ENCODE peak calls at places on chromosomes 12 and 14, in nine cellular contexts. Y is memory B cell; D is NCI-H345; M is K562; W is PC-9; I is lung microvascular endothelial cell; F is NCI-H2171; T is hepatic stellate cell; N is stimulated activated CD4-positive, alpha-beta T cell treated with anti-CD3 and anti-CD28 coated beads, Interleukin-15, amount 100 ng/mL, for 24 hours. O is an unnamed sample.

GRCh38 chr14:74569826-74570591 is 42.0 kb downstream of the LTBP2 start:
- DNase-seq in D (no peak), Y (no peak), N (no peak), M (no peak), T (no peak), F (no peak), W (peak), I (peak), O (no peak)

GRCh38 chr14:92122351-92122677 is 545 bp downstream of the CPSF2 start:
- DNase-seq in N (peak), D (peak), I (peak), W (no peak), M (no peak), Y (no peak), T (no peak), F (peak), O (no peak)

GRCh38 chr12:89160716-89161123 is 191.6 kb downstream of the DUSP6 start:
- DNase-seq in M (no peak), T (peak), W (peak), N (peak), Y (no peak), D (no peak), I (peak), F (no peak), O (no peak)

GRCh38 chr14:104681689-104682074 is 7.7 kb upstream of the INF2 start:
- DNase-seq in D (no peak), M (no peak), Y (no peak), T (peak), N (no peak), I (peak), F (no peak), W (peak), O (no peak)

GRCh38 chr14:29630566-29631160 is 297.0 kb downstream of the PRKD1 start:
- DNase-seq in I (no peak), W (no peak), D (no peak), F (no peak), Y (no peak), T (no peak), N (no peak), M (no peak), O (no peak)

GRCh38 chr14:36503771-36504741 is 16.0 kb downstream of the NKX2-1 start:
- DNase-seq in F (no peak), I (no peak), T (no peak), M (no peak), N (no peak), W (no peak), Y (no peak), D (no peak), O (no peak)

GRCh38 chr14:43359317-43359716 is 1147.8 kb downstream of the FSCB start:
- DNase-seq in M (no peak), Y (no peak), D (no peak), N (no peak), I (no peak), W (no peak), T (no peak), F (no peak), O (no peak)

GRCh38 chr12:114368685-114369084 is 37.3 kb downstream of the TBX5 start:
- DNase-seq in N (no peak), Y (no peak), D (no peak), W (no peak), I (no peak), F (no peak), M (no peak), T (no peak), O (no peak)